ENCODE peak calls at places on chromosomes 3 and 15, in six cellular contexts. One of them, this sample, is unnamed.
A peak's percentile ranks its signal among the peaks of the same experiment; 100 is the strongest.

GRCh38 chr3:42638339-42638842 is 15.1 kb upstream of the ZBTB47 start:
- DNase-seq in A549: no peak
- DNase-seq in WTC11: no peak
- DNase-seq in M059J: no peak
- DNase-seq in hippocampal formation: no peak
- DNase-seq in astrocyte of the spinal cord: no peak
- DNase-seq in this sample: no peak

GRCh38 chr3:10263549-10264363 is 15.5 kb downstream of the TATDN2 start:
- DNase-seq in A549: peak; percentile 79
- DNase-seq in WTC11: peak; percentile 79
- DNase-seq in M059J: no peak
- DNase-seq in hippocampal formation: no peak
- DNase-seq in astrocyte of the spinal cord: peak; percentile 57
- DNase-seq in this sample: peak; percentile 8

GRCh38 chr15:70258369-70259029 is 160.8 kb upstream of the TLE3 start:
- DNase-seq in A549: no peak
- DNase-seq in WTC11: no peak
- DNase-seq in M059J: no peak
- DNase-seq in hippocampal formation: peak; percentile 34
- DNase-seq in astrocyte of the spinal cord: no peak
- DNase-seq in this sample: peak; percentile 56

GRCh38 chr3:53581671-53582070 is 87.3 kb downstream of the CACNA1D start:
- DNase-seq in A549: no peak
- DNase-seq in WTC11: no peak
- DNase-seq in M059J: peak; percentile 2
- DNase-seq in hippocampal formation: no peak
- DNase-seq in astrocyte of the spinal cord: peak; percentile 1
- DNase-seq in this sample: peak; percentile 28

GRCh38 chr3:125645613-125646012 is 50.3 kb upstream of the OSBPL11 start:
- DNase-seq in A549: no peak
- DNase-seq in WTC11: no peak
- DNase-seq in M059J: no peak
- DNase-seq in hippocampal formation: no peak
- DNase-seq in astrocyte of the spinal cord: no peak
- DNase-seq in this sample: no peak

GRCh38 chr15:41438206-41438605 is 21.3 kb downstream of the RTF1 start:
- DNase-seq in A549: no peak
- DNase-seq in WTC11: no peak
- DNase-seq in M059J: no peak
- DNase-seq in hippocampal formation: no peak
- DNase-seq in astrocyte of the spinal cord: peak; percentile 15
- DNase-seq in this sample: peak; percentile 49

GRCh38 chr3:15329058-15330005 is 3.1 kb downstream of the SH3BP5 start:
- DNase-seq in A549: no peak
- DNase-seq in WTC11: no peak
- DNase-seq in M059J: no peak
- DNase-seq in hippocampal formation: no peak
- DNase-seq in astrocyte of the spinal cord: no peak
- DNase-seq in this sample: no peak

GRCh38 chr15:43799209-43799944 is 643 bp downstream of the SERINC4 start:
- DNase-seq in A549: no peak
- DNase-seq in WTC11: no peak
- DNase-seq in M059J: no peak
- DNase-seq in hippocampal formation: no peak
- DNase-seq in astrocyte of the spinal cord: no peak
- DNase-seq in this sample: no peak

GRCh38 chr3:16060945-16061344 is 113.5 kb upstream of the GALNT15 start:
- DNase-seq in A549: peak; percentile 44
- DNase-seq in WTC11: no peak
- DNase-seq in M059J: peak; percentile 81
- DNase-seq in hippocampal formation: no peak
- DNase-seq in astrocyte of the spinal cord: peak; percentile 93
- DNase-seq in this sample: peak; percentile 79

GRCh38 chr3:51938780-51939425 is 2.8 kb downstream of the RRP9 start:
- DNase-seq in A549: no peak
- DNase-seq in WTC11: no peak
- DNase-seq in M059J: no peak
- DNase-seq in hippocampal formation: no peak
- DNase-seq in astrocyte of the spinal cord: no peak
- DNase-seq in this sample: no peak

GRCh38 chr15:27045796-27046195 is 74.8 kb downstream of the GABRG3 start:
- DNase-seq in A549: no peak
- DNase-seq in WTC11: no peak
- DNase-seq in M059J: no peak
- DNase-seq in hippocampal formation: no peak
- DNase-seq in astrocyte of the spinal cord: no peak
- DNase-seq in this sample: no peak

GRCh38 chr15:51499379-51499976 is 123.1 kb downstream of the DMXL2 start:
- DNase-seq in A549: peak; percentile 54
- DNase-seq in WTC11: no peak
- DNase-seq in M059J: peak; percentile 38
- DNase-seq in hippocampal formation: no peak
- DNase-seq in astrocyte of the spinal cord: peak; percentile 48
- DNase-seq in this sample: peak; percentile 53

GRCh38 chr15:41774873-41775417 is 661 bp downstream of the MAPKBP1 start:
- DNase-seq in A549: no peak
- DNase-seq in WTC11: no peak
- DNase-seq in M059J: no peak
- DNase-seq in hippocampal formation: no peak
- DNase-seq in astrocyte of the spinal cord: no peak
- DNase-seq in this sample: no peak

GRCh38 chr3:134886991-134887390 is 91.9 kb downstream of the EPHB1 start:
- DNase-seq in A549: no peak
- DNase-seq in WTC11: no peak
- DNase-seq in M059J: no peak
- DNase-seq in hippocampal formation: no peak
- DNase-seq in astrocyte of the spinal cord: no peak
- DNase-seq in this sample: no peak

GRCh38 chr15:52496776-52497470 is 31.8 kb downstream of the MYO5A start:
- DNase-seq in A549: no peak
- DNase-seq in WTC11: no peak
- DNase-seq in M059J: peak; percentile 74
- DNase-seq in hippocampal formation: no peak
- DNase-seq in astrocyte of the spinal cord: peak; percentile 58
- DNase-seq in this sample: peak; percentile 72

GRCh38 chr3:143294183-143294582 is 174.6 kb downstream of the CHST2 start:
- DNase-seq in A549: no peak
- DNase-seq in WTC11: no peak
- DNase-seq in M059J: no peak
- DNase-seq in hippocampal formation: no peak
- DNase-seq in astrocyte of the spinal cord: no peak
- DNase-seq in this sample: no peak

GRCh38 chr3:47612178-47612577 is 33.5 kb upstream of the CSPG5 start:
- DNase-seq in A549: no peak
- DNase-seq in WTC11: no peak
- DNase-seq in M059J: peak; percentile 61
- DNase-seq in hippocampal formation: no peak
- DNase-seq in astrocyte of the spinal cord: peak; percentile 82
- DNase-seq in this sample: peak; percentile 68

GRCh38 chr15:61364871-61365270 is 135.8 kb upstream of the RORA start:
- DNase-seq in A549: no peak
- DNase-seq in WTC11: peak; percentile 78
- DNase-seq in M059J: no peak
- DNase-seq in hippocampal formation: no peak
- DNase-seq in astrocyte of the spinal cord: no peak
- DNase-seq in this sample: no peak

GRCh38 chr15:40584191-40584590 is 9.9 kb upstream of the KNL1 start:
- DNase-seq in A549: no peak
- DNase-seq in WTC11: no peak
- DNase-seq in M059J: no peak
- DNase-seq in hippocampal formation: peak; percentile 39
- DNase-seq in astrocyte of the spinal cord: no peak
- DNase-seq in this sample: no peak

GRCh38 chr3:193681631-193682030 is 88.6 kb downstream of the OPA1 start:
- DNase-seq in A549: no peak
- DNase-seq in WTC11: no peak
- DNase-seq in M059J: no peak
- DNase-seq in hippocampal formation: no peak
- DNase-seq in astrocyte of the spinal cord: no peak
- DNase-seq in this sample: no peak

GRCh38 chr3:114411811-114412803 is 118.3 kb downstream of the TIGIT start:
- DNase-seq in A549: peak; percentile 7
- DNase-seq in WTC11: no peak
- DNase-seq in M059J: peak; percentile 96
- DNase-seq in hippocampal formation: no peak
- DNase-seq in astrocyte of the spinal cord: peak; percentile 84
- DNase-seq in this sample: peak; percentile 75

GRCh38 chr3:86147119-86147518 is 843.8 kb downstream of the VGLL3 start:
- DNase-seq in A549: no peak
- DNase-seq in WTC11: peak; percentile 16
- DNase-seq in M059J: no peak
- DNase-seq in hippocampal formation: no peak
- DNase-seq in astrocyte of the spinal cord: no peak
- DNase-seq in this sample: no peak

GRCh38 chr15:40756938-40757337 is 1.9 kb upstream of the RMDN3 start:
- DNase-seq in A549: no peak
- DNase-seq in WTC11: no peak
- DNase-seq in M059J: no peak
- DNase-seq in hippocampal formation: no peak
- DNase-seq in astrocyte of the spinal cord: no peak
- DNase-seq in this sample: no peak

GRCh38 chr3:43181202-43181910 is 75.5 kb upstream of the POMGNT2 start:
- DNase-seq in A549: no peak
- DNase-seq in WTC11: no peak
- DNase-seq in M059J: no peak
- DNase-seq in hippocampal formation: no peak
- DNase-seq in astrocyte of the spinal cord: no peak
- DNase-seq in this sample: no peak

GRCh38 chr3:75294124-75294523 is 370.0 kb upstream of the FRG2C start:
- DNase-seq in A549: peak; percentile 4
- DNase-seq in WTC11: peak; percentile 65
- DNase-seq in M059J: no peak
- DNase-seq in hippocampal formation: peak; percentile 21
- DNase-seq in astrocyte of the spinal cord: peak; percentile 18
- DNase-seq in this sample: peak; percentile 16

GRCh38 chr3:10357592-10358308 is 36.8 kb upstream of the SEC13 start:
- DNase-seq in A549: no peak
- DNase-seq in WTC11: no peak
- DNase-seq in M059J: peak; percentile 89
- DNase-seq in hippocampal formation: no peak
- DNase-seq in astrocyte of the spinal cord: peak; percentile 91
- DNase-seq in this sample: peak; percentile 95

GRCh38 chr3:55488398-55489055 is 1.4 kb upstream of the WNT5A start:
- DNase-seq in A549: peak; percentile 35
- DNase-seq in WTC11: peak; percentile 75
- DNase-seq in M059J: peak; percentile 91
- DNase-seq in hippocampal formation: peak; percentile 40
- DNase-seq in astrocyte of the spinal cord: peak; percentile 89
- DNase-seq in this sample: peak; percentile 82

GRCh38 chr15:49855917-49856637 is 235.2 kb downstream of the DTWD1 start:
- DNase-seq in A549: no peak
- DNase-seq in WTC11: no peak
- DNase-seq in M059J: peak; percentile 20
- DNase-seq in hippocampal formation: no peak
- DNase-seq in astrocyte of the spinal cord: peak; percentile 68
- DNase-seq in this sample: no peak